ENCODE peak calls at places on chromosomes 16 and 17, in six cellular contexts. I is choroid plexus epithelial cell, C is T1000, G is mammary epithelial cell, X is NCI-H748 treated with DMSO at 0.1 percent for 48 hours, T is GM23248. D is an unnamed sample.
A peak's percentile ranks its signal among the peaks of the same experiment; 100 is the strongest.

GRCh38 chr16:58021661-58022551 is 3.6 kb upstream of the MMP15 start:
- DNase-seq in C (no peak), T (peak; percentile 83), I (peak; percentile 70), G (peak; percentile 77), X (no peak), D (no peak)

GRCh38 chr17:74433421-74434121 is 1.7 kb downstream of the GPRC5C start:
- DNase-seq in G (no peak), T (no peak), X (no peak), C (no peak), I (no peak), D (no peak)

GRCh38 chr17:17232303-17232621 is 4.7 kb downstream of the FLCN start:
- DNase-seq in G (no peak), C (no peak), X (no peak), T (no peak), I (no peak), D (no peak)

GRCh38 chr16:89092013-89092412 is 1.6 kb upstream of the ACSF3 start:
- DNase-seq in I (no peak), T (no peak), X (no peak), C (no peak), G (no peak), D (no peak)

GRCh38 chr16:892536-893255 is 78.1 kb downstream of the LMF1 start:
- DNase-seq in I (peak; percentile 6), G (no peak), T (peak; percentile 10), X (no peak), C (no peak), D (no peak)

GRCh38 chr16:88687254-88687576 is 908 bp upstream of the SNAI3 start:
- DNase-seq in X (no peak), G (no peak), I (no peak), T (no peak), C (no peak), D (no peak)

GRCh38 chr16:86942469-86943175 is 364.3 kb downstream of the FOXL1 start:
- DNase-seq in G (no peak), X (no peak), T (peak; percentile 90), C (no peak), I (peak; percentile 66), D (no peak)

GRCh38 chr17:7097940-7098339 is 16.7 kb downstream of the ASGR2 start:
- DNase-seq in I (peak; percentile 11), X (no peak), C (no peak), G (no peak), T (peak; percentile 37), D (no peak)

GRCh38 chr16:2159052-2159838 is 3.7 kb downstream of the TRAF7 start:
- DNase-seq in X (no peak), T (peak; percentile 82), G (no peak), C (peak; percentile 25), I (peak; percentile 54), D (no peak)

GRCh38 chr16:15548482-15548891 is 94.5 kb downstream of the MARF1 start:
- DNase-seq in T (peak; percentile 18), X (no peak), C (no peak), G (no peak), I (peak; percentile 40), D (peak; percentile 16)

GRCh38 chr16:11796227-11797165 is 562 bp downstream of the ZC3H7A start:
- DNase-seq in G (peak; percentile 39), T (peak; percentile 78), I (peak; percentile 50), C (peak; percentile 18), X (no peak), D (peak; percentile 56)

GRCh38 chr16:14284930-14285541 is 213.9 kb downstream of the MRTFB start:
- DNase-seq in I (peak; percentile 82), T (peak; percentile 86), G (no peak), X (peak; percentile 46), C (peak; percentile 74), D (peak; percentile 75)

GRCh38 chr16:56617212-56618085 is 8.1 kb upstream of the MT1E start:
- DNase-seq in C (no peak), I (peak; percentile 83), G (peak; percentile 54), X (no peak), T (peak; percentile 88), D (no peak)

GRCh38 chr16:31467858-31468257 is 4.1 kb upstream of the TGFB1I1 start:
- DNase-seq in G (no peak), T (no peak), I (no peak), C (no peak), X (no peak), D (no peak)

GRCh38 chr17:67672592-67672991 is 45.1 kb upstream of the NOL11 start:
- DNase-seq in X (peak; percentile 7), I (no peak), C (no peak), T (no peak), G (no peak), D (peak; percentile 86)

GRCh38 chr17:28547623-28548416 is 4.6 kb downstream of the UNC119 start:
- DNase-seq in C (peak; percentile 21), X (peak; percentile 34), G (peak; percentile 50), I (peak; percentile 77), T (peak; percentile 76), D (peak; percentile 20)

GRCh38 chr17:78358538-78359215 is 1.2 kb downstream of the SOCS3 start:
- DNase-seq in T (peak; percentile 70), I (peak; percentile 82), C (no peak), X (peak; percentile 11), G (peak; percentile 60), D (no peak)

GRCh38 chr16:86931410-86931941 is 353.1 kb downstream of the FOXL1 start:
- DNase-seq in G (peak; percentile 73), T (peak; percentile 88), C (no peak), X (no peak), I (peak; percentile 72), D (no peak)

GRCh38 chr16:67762385-67762784 is 43.3 kb upstream of the GFOD2 start:
- DNase-seq in T (no peak), X (no peak), G (no peak), C (no peak), I (no peak), D (no peak)

GRCh38 chr17:78828470-78829185 is 12.0 kb downstream of the USP36 start:
- DNase-seq in T (peak; percentile 88), G (peak; percentile 39), I (peak; percentile 90), C (no peak), X (no peak), D (no peak)

GRCh38 chr17:78781339-78782304 is at the start of gene CYTH1:
- DNase-seq in C (no peak), T (peak; percentile 70), X (no peak), G (peak; percentile 26), I (peak; percentile 23), D (peak; percentile 8)

GRCh38 chr16:14324581-14324980 is 253.5 kb downstream of the MRTFB start:
- DNase-seq in T (peak; percentile 83), C (no peak), X (no peak), I (peak; percentile 56), G (peak; percentile 35), D (no peak)